ENCODE peak calls at places on chromosomes 4 and X, in eight cellular contexts. One of them, this sample, is unnamed.

GRCh38 chrX:5842601-5843000 is 386.1 kb downstream of the NLGN4X start:
- DNase-seq in choroid plexus epithelial cell: no peak
- DNase-seq in cardiac fibroblast: no peak
- DNase-seq in WTC11: no peak
- DNase-seq in MCF 10A: no peak
- DNase-seq in BJ: no peak
- DNase-seq in type B pancreatic cell: no peak
- DNase-seq in activated CD8-positive, alpha-beta T cell treated with anti-CD3 and anti-CD28 coated beads for 36 hours: no peak
- DNase-seq in this sample: no peak

GRCh38 chrX:36867143-36867542 is 141.0 kb upstream of the FAM47C start:
- DNase-seq in choroid plexus epithelial cell: peak; percentile 41
- DNase-seq in cardiac fibroblast: peak; percentile 29
- DNase-seq in WTC11: no peak
- DNase-seq in MCF 10A: peak; percentile 57
- DNase-seq in BJ: no peak
- DNase-seq in type B pancreatic cell: no peak
- DNase-seq in activated CD8-positive, alpha-beta T cell treated with anti-CD3 and anti-CD28 coated beads for 36 hours: no peak
- DNase-seq in this sample: peak; percentile 9

GRCh38 chr4:39706334-39706733 is 8.4 kb downstream of the UBE2K start:
- DNase-seq in choroid plexus epithelial cell: peak; percentile 55
- DNase-seq in cardiac fibroblast: peak; percentile 89
- DNase-seq in WTC11: no peak
- DNase-seq in MCF 10A: peak; percentile 80
- DNase-seq in BJ: peak; percentile 51
- DNase-seq in type B pancreatic cell: no peak
- DNase-seq in activated CD8-positive, alpha-beta T cell treated with anti-CD3 and anti-CD28 coated beads for 36 hours: no peak
- DNase-seq in this sample: peak; percentile 73

GRCh38 chr4:188387134-188387791 is 248.0 kb downstream of the TRIML1 start:
- DNase-seq in choroid plexus epithelial cell: peak; percentile 13
- DNase-seq in cardiac fibroblast: peak; percentile 58
- DNase-seq in WTC11: no peak
- DNase-seq in MCF 10A: peak; percentile 19
- DNase-seq in BJ: no peak
- DNase-seq in type B pancreatic cell: no peak
- DNase-seq in activated CD8-positive, alpha-beta T cell treated with anti-CD3 and anti-CD28 coated beads for 36 hours: no peak
- DNase-seq in this sample: no peak

GRCh38 chr4:75248770-75249467 is 265.3 kb downstream of the RCHY1 start:
- DNase-seq in choroid plexus epithelial cell: no peak
- DNase-seq in cardiac fibroblast: no peak
- DNase-seq in WTC11: no peak
- DNase-seq in MCF 10A: peak; percentile 25
- DNase-seq in BJ: no peak
- DNase-seq in type B pancreatic cell: no peak
- DNase-seq in activated CD8-positive, alpha-beta T cell treated with anti-CD3 and anti-CD28 coated beads for 36 hours: no peak
- DNase-seq in this sample: no peak

GRCh38 chrX:28920554-28920953 is 333.3 kb downstream of the IL1RAPL1 start:
- DNase-seq in choroid plexus epithelial cell: peak; percentile 2
- DNase-seq in cardiac fibroblast: no peak
- DNase-seq in WTC11: no peak
- DNase-seq in MCF 10A: no peak
- DNase-seq in BJ: no peak
- DNase-seq in type B pancreatic cell: no peak
- DNase-seq in activated CD8-positive, alpha-beta T cell treated with anti-CD3 and anti-CD28 coated beads for 36 hours: no peak
- DNase-seq in this sample: no peak

GRCh38 chrX:40100141-40100536 is 2.4 kb upstream of the BCOR start:
- DNase-seq in choroid plexus epithelial cell: peak; percentile 43
- DNase-seq in cardiac fibroblast: peak; percentile 10
- DNase-seq in WTC11: no peak
- DNase-seq in MCF 10A: peak; percentile 62
- DNase-seq in BJ: no peak
- DNase-seq in type B pancreatic cell: no peak
- DNase-seq in activated CD8-positive, alpha-beta T cell treated with anti-CD3 and anti-CD28 coated beads for 36 hours: no peak
- DNase-seq in this sample: no peak

GRCh38 chrX:8189096-8189830 is 18.2 kb upstream of the VCX2 start:
- DNase-seq in choroid plexus epithelial cell: no peak
- DNase-seq in cardiac fibroblast: no peak
- DNase-seq in WTC11: no peak
- DNase-seq in MCF 10A: no peak
- DNase-seq in BJ: no peak
- DNase-seq in type B pancreatic cell: no peak
- DNase-seq in activated CD8-positive, alpha-beta T cell treated with anti-CD3 and anti-CD28 coated beads for 36 hours: no peak
- DNase-seq in this sample: no peak

GRCh38 chr4:73080789-73081188 is 11.3 kb upstream of the COX18 start:
- DNase-seq in choroid plexus epithelial cell: no peak
- DNase-seq in cardiac fibroblast: peak; percentile 16
- DNase-seq in WTC11: no peak
- DNase-seq in MCF 10A: no peak
- DNase-seq in BJ: no peak
- DNase-seq in type B pancreatic cell: no peak
- DNase-seq in activated CD8-positive, alpha-beta T cell treated with anti-CD3 and anti-CD28 coated beads for 36 hours: no peak
- DNase-seq in this sample: no peak

GRCh38 chr4:147157860-147158701 is 212.4 kb upstream of the TTC29 start:
- DNase-seq in choroid plexus epithelial cell: peak; percentile 56
- DNase-seq in cardiac fibroblast: peak; percentile 47
- DNase-seq in WTC11: peak; percentile 70
- DNase-seq in MCF 10A: no peak
- DNase-seq in BJ: no peak
- DNase-seq in type B pancreatic cell: peak; percentile 71
- DNase-seq in activated CD8-positive, alpha-beta T cell treated with anti-CD3 and anti-CD28 coated beads for 36 hours: no peak
- DNase-seq in this sample: no peak

GRCh38 chr4:26010266-26010665 is 96.2 kb downstream of the SMIM20 start:
- DNase-seq in choroid plexus epithelial cell: no peak
- DNase-seq in cardiac fibroblast: no peak
- DNase-seq in WTC11: no peak
- DNase-seq in MCF 10A: no peak
- DNase-seq in BJ: no peak
- DNase-seq in type B pancreatic cell: no peak
- DNase-seq in activated CD8-positive, alpha-beta T cell treated with anti-CD3 and anti-CD28 coated beads for 36 hours: no peak
- DNase-seq in this sample: no peak

DNA sequence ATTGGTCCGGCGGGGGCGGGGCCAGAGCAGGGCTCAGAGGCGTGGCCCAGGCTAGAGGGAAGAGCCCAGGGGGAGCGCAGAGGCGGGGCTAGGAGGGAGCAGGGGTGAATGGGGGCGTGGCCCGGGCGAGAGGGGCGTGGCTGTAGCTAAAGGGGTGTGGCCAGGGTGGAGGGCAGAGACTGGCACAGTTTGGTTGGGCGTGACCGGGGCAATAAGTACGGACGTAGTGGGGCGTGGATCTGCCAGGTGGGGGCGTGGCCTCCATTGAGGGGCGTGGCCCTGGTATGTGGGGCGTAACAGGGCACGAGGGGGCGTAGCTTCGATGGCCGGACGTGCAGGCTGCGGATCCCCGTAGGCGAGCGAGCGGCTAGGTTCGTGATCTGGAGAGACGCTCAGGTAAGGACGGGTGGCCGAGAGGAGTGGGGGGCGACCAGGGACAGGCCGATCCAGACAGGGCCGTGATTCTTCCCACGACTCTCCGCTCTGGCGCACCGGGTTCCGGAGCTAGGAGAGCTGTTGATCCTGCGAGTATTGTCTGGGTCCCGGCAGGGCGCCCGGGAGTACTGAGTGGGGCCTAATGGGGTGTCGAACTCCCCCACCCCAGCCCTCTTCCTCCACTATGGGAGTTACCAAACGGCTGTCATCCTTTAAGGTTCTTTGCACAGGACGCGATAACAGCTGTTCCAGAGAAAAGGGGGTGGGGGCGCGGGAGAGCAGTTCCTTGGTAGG is at the start of gene CA5B:
- DNase-seq in choroid plexus epithelial cell: peak; percentile 88
- DNase-seq in cardiac fibroblast: peak; percentile 86
- DNase-seq in WTC11: peak; percentile 97
- DNase-seq in MCF 10A: peak; percentile 91
- DNase-seq in BJ: peak; percentile 33
- DNase-seq in type B pancreatic cell: peak; percentile 99
- DNase-seq in activated CD8-positive, alpha-beta T cell treated with anti-CD3 and anti-CD28 coated beads for 36 hours: peak; percentile 95
- DNase-seq in this sample: peak; percentile 48
- TF ChIP-seq CTCF in choroid plexus epithelial cell: no peak
- TF ChIP-seq CTCF in cardiac fibroblast: no peak
- TF ChIP-seq CTCF in WTC11: no peak
- TF ChIP-seq CTCF in MCF 10A: no peak
- TF ChIP-seq CTCF in BJ: no peak
- TF ChIP-seq CTCF in type B pancreatic cell: no peak
- TF ChIP-seq CTCF in activated CD8-positive, alpha-beta T cell treated with anti-CD3 and anti-CD28 coated beads for 36 hours: no peak
- TF ChIP-seq CTCF in this sample: no peak

GRCh38 chr4:105495667-105496066 is 21.8 kb upstream of the PPA2 start:
- DNase-seq in choroid plexus epithelial cell: peak; percentile 4
- DNase-seq in cardiac fibroblast: peak; percentile 35
- DNase-seq in WTC11: no peak
- DNase-seq in MCF 10A: no peak
- DNase-seq in BJ: no peak
- DNase-seq in type B pancreatic cell: no peak
- DNase-seq in activated CD8-positive, alpha-beta T cell treated with anti-CD3 and anti-CD28 coated beads for 36 hours: no peak
- DNase-seq in this sample: no peak

GRCh38 chr4:105496899-105497298 is 23.0 kb upstream of the PPA2 start:
- DNase-seq in choroid plexus epithelial cell: peak; percentile 1
- DNase-seq in cardiac fibroblast: no peak
- DNase-seq in WTC11: peak; percentile 14
- DNase-seq in MCF 10A: peak; percentile 22
- DNase-seq in BJ: no peak
- DNase-seq in type B pancreatic cell: no peak
- DNase-seq in activated CD8-positive, alpha-beta T cell treated with anti-CD3 and anti-CD28 coated beads for 36 hours: no peak
- DNase-seq in this sample: no peak
- TF ChIP-seq CTCF in choroid plexus epithelial cell: peak; percentile 27
- TF ChIP-seq CTCF in cardiac fibroblast: peak; percentile 6
- TF ChIP-seq CTCF in WTC11: no peak
- TF ChIP-seq CTCF in MCF 10A: no peak
- TF ChIP-seq CTCF in BJ: no peak
- TF ChIP-seq CTCF in type B pancreatic cell: peak; percentile 28
- TF ChIP-seq CTCF in activated CD8-positive, alpha-beta T cell treated with anti-CD3 and anti-CD28 coated beads for 36 hours: no peak
- TF ChIP-seq CTCF in this sample: no peak

GRCh38 chrX:111761578-111762135 is 80.7 kb downstream of the ALG13 start:
- DNase-seq in choroid plexus epithelial cell: no peak
- DNase-seq in cardiac fibroblast: no peak
- DNase-seq in WTC11: no peak
- DNase-seq in MCF 10A: no peak
- DNase-seq in BJ: no peak
- DNase-seq in type B pancreatic cell: no peak
- DNase-seq in activated CD8-positive, alpha-beta T cell treated with anti-CD3 and anti-CD28 coated beads for 36 hours: no peak
- DNase-seq in this sample: no peak

GRCh38 chrX:111759676-111760075 is 78.7 kb downstream of the ALG13 start:
- DNase-seq in choroid plexus epithelial cell: no peak
- DNase-seq in cardiac fibroblast: no peak
- DNase-seq in WTC11: no peak
- DNase-seq in MCF 10A: no peak
- DNase-seq in BJ: no peak
- DNase-seq in type B pancreatic cell: no peak
- DNase-seq in activated CD8-positive, alpha-beta T cell treated with anti-CD3 and anti-CD28 coated beads for 36 hours: no peak
- DNase-seq in this sample: no peak

DNA sequence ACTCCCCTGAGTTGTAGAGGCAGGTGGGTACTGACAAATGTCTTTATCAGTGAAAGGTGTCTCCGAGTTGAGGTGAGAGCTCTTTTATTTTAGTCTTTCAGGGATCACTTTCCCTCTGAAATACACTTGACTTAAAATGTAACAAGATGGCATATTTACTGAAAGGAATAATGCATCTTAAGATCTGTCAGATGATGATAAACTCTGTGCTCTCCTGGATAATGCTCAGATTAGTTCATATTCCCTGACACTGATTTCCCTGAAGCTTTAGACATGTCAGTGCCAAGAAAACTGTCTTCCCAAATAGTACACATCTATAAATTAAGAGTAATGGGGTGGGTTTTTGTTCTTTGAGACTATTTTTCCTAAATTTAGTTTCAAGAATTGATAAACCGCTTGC is 75.5 kb downstream of the ALG13 start:
- DNase-seq in choroid plexus epithelial cell: no peak
- DNase-seq in cardiac fibroblast: no peak
- DNase-seq in WTC11: no peak
- DNase-seq in MCF 10A: no peak
- DNase-seq in BJ: no peak
- DNase-seq in type B pancreatic cell: no peak
- DNase-seq in activated CD8-positive, alpha-beta T cell treated with anti-CD3 and anti-CD28 coated beads for 36 hours: no peak
- DNase-seq in this sample: no peak
- TF ChIP-seq CTCF in choroid plexus epithelial cell: no peak
- TF ChIP-seq CTCF in cardiac fibroblast: no peak
- TF ChIP-seq CTCF in WTC11: no peak
- TF ChIP-seq CTCF in MCF 10A: no peak
- TF ChIP-seq CTCF in BJ: no peak
- TF ChIP-seq CTCF in type B pancreatic cell: no peak
- TF ChIP-seq CTCF in activated CD8-positive, alpha-beta T cell treated with anti-CD3 and anti-CD28 coated beads for 36 hours: no peak
- TF ChIP-seq CTCF in this sample: no peak

DNA sequence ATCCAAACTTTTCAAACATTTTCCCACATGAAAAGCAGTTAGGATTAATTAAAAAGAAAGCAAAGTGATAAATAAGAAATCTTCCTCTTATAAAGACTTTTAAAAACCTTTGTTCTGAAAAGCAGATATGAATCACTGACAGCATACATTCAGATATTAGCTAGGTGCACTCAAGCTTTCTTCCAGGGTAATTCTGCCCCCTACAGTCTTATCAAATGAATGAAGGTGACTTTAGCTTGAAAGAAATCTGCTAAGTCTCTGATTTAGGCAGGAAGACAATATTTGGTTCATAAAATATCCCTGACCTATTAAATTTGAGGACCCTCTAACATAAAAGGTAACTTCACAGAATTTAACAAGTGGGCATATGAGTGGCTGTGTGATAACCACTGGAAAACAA is 209.1 kb upstream of the FAM47A start:
- DNase-seq in choroid plexus epithelial cell: peak; percentile 9
- DNase-seq in cardiac fibroblast: peak; percentile 8
- DNase-seq in WTC11: no peak
- DNase-seq in MCF 10A: peak; percentile 35
- DNase-seq in BJ: no peak
- DNase-seq in type B pancreatic cell: no peak
- DNase-seq in activated CD8-positive, alpha-beta T cell treated with anti-CD3 and anti-CD28 coated beads for 36 hours: no peak
- DNase-seq in this sample: no peak
- TF ChIP-seq CTCF in choroid plexus epithelial cell: peak; percentile 22
- TF ChIP-seq CTCF in cardiac fibroblast: no peak
- TF ChIP-seq CTCF in WTC11: no peak
- TF ChIP-seq CTCF in MCF 10A: peak; percentile 31
- TF ChIP-seq CTCF in BJ: no peak
- TF ChIP-seq CTCF in type B pancreatic cell: peak; percentile 31
- TF ChIP-seq CTCF in activated CD8-positive, alpha-beta T cell treated with anti-CD3 and anti-CD28 coated beads for 36 hours: no peak
- TF ChIP-seq CTCF in this sample: no peak

DNA sequence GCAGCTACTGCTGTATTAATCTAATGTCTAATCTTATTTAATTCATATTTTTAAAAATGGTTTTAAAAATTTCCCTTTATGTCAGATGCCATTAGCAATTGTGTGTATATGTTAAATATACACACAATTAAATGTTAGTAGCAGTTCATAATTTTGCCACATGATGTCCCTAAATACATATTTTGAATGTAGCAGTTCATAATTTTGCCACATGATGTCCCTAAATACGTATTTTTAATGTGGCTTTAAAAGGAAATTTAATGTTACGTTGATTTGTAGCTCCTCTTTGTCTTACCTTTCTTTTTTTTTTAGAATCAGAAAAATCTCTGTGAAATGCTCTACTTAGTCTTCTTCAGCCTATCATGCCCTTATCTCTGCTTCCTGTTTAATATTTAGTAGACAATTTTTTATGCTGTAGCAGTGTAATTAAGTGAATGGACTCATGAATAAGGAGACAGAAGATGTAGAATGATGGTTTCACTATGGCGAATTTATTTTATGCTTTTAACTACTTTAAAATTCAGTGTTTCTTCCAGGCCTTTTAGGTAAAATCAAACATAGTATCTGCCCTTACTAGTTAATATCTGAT is 26.1 kb downstream of the RBM46 start:
- DNase-seq in choroid plexus epithelial cell: peak; percentile 70
- DNase-seq in cardiac fibroblast: peak; percentile 74
- DNase-seq in WTC11: no peak
- DNase-seq in MCF 10A: peak; percentile 48
- DNase-seq in BJ: no peak
- DNase-seq in type B pancreatic cell: no peak
- DNase-seq in activated CD8-positive, alpha-beta T cell treated with anti-CD3 and anti-CD28 coated beads for 36 hours: no peak
- DNase-seq in this sample: peak; percentile 48
- TF ChIP-seq CTCF in choroid plexus epithelial cell: peak; percentile 69
- TF ChIP-seq CTCF in cardiac fibroblast: peak; percentile 67
- TF ChIP-seq CTCF in WTC11: no peak
- TF ChIP-seq CTCF in MCF 10A: peak; percentile 84
- TF ChIP-seq CTCF in BJ: peak; percentile 60
- TF ChIP-seq CTCF in type B pancreatic cell: peak; percentile 78
- TF ChIP-seq CTCF in activated CD8-positive, alpha-beta T cell treated with anti-CD3 and anti-CD28 coated beads for 36 hours: peak; percentile 71
- TF ChIP-seq CTCF in this sample: peak; percentile 89